ENCODE peak calls at places on chromosomes 12 and 14, in four cellular contexts. G is HepG2, L is HCT116, K is K562. F is an unnamed sample.

GRCh38 chr12:132279184-132279889 is 50.1 kb downstream of the GALNT9 start:
- DNase-seq in G (peak; percentile 81), L (no peak), K (peak; percentile 64), F (no peak)

GRCh38 chr12:60335765-60336164 is 739.9 kb downstream of the SLC16A7 start:
- DNase-seq in G (no peak), L (peak; percentile 7), K (no peak), F (no peak)

GRCh38 chr12:120820885-120821510 is 83.2 kb downstream of the SPPL3 start:
- DNase-seq in G (no peak), L (no peak), K (no peak), F (no peak)

GRCh38 chr14:24954037-24954696 is 95.8 kb downstream of the STXBP6 start:
- DNase-seq in G (no peak), L (no peak), K (no peak), F (no peak)

GRCh38 chr12:6312529-6313325 is 2.2 kb downstream of the PLEKHG6 start:
- DNase-seq in G (no peak), L (no peak), K (peak; percentile 29), F (no peak)

GRCh38 chr12:19412844-19413243 is 26.4 kb upstream of the AEBP2 start:
- DNase-seq in G (no peak), L (no peak), K (no peak), F (no peak)

GRCh38 chr14:41749425-41749824 is 142.7 kb downstream of the LRFN5 start:
- DNase-seq in G (peak; percentile 23), L (no peak), K (no peak), F (no peak)

GRCh38 chr12:24560867-24561266 is 388.0 kb downstream of the BCAT1 start:
- DNase-seq in G (no peak), L (no peak), K (no peak), F (no peak)

GRCh38 chr14:91373591-91374245 is 43.9 kb downstream of the CCDC88C start:
- DNase-seq in G (no peak), L (no peak), K (no peak), F (no peak)

GRCh38 chr14:91744068-91744480 is 12.2 kb upstream of the CATSPERB start:
- DNase-seq in G (no peak), L (peak; percentile 6), K (no peak), F (no peak)

GRCh38 chr14:104144453-104144790 is 6.0 kb downstream of the KIF26A start:
- DNase-seq in G (no peak), L (no peak), K (no peak), F (no peak)

GRCh38 chr14:100623557-100623956 is 36.3 kb upstream of the BEGAIN start:
- DNase-seq in G (no peak), L (no peak), K (no peak), F (no peak)

GRCh38 chr14:24071144-24071697 is at the start of gene CPNE6:
- DNase-seq in G (no peak), L (no peak), K (no peak), F (no peak)

GRCh38 chr12:104063712-104064030 is 660 bp upstream of the HCFC2 start:
- DNase-seq in G (no peak), L (no peak), K (no peak), F (no peak)

GRCh38 chr12:113062502-113063395 is 6.2 kb downstream of the DTX1 start:
- DNase-seq in G (no peak), L (no peak), K (no peak), F (no peak)

GRCh38 chr14:91269076-91269991 is 24.8 kb upstream of the GPR68 start:
- DNase-seq in G (no peak), L (no peak), K (no peak), F (no peak)

GRCh38 chr12:122979001-122979907 is 1.2 kb upstream of the ARL6IP4 start:
- DNase-seq in G (no peak), L (no peak), K (no peak), F (no peak)

GRCh38 chr12:108966378-108967151 is 54.3 kb downstream of the SVOP start:
- DNase-seq in G (no peak), L (no peak), K (no peak), F (no peak)

GRCh38 chr12:122235741-122236140 is 9.9 kb upstream of the DIABLO start:
- DNase-seq in G (no peak), L (no peak), K (no peak), F (no peak)

GRCh38 chr14:50321009-50321660 is 9.0 kb downstream of the DMAC2L start:
- DNase-seq in G (peak; percentile 68), L (peak; percentile 83), K (peak; percentile 52), F (peak; percentile 87)

GRCh38 chr14:61444215-61444768 is 122.9 kb downstream of the PRKCH start:
- DNase-seq in G (no peak), L (no peak), K (no peak), F (no peak)

GRCh38 chr14:69636718-69637480 is 25.5 kb downstream of the SUSD6 start:
- DNase-seq in G (no peak), L (no peak), K (no peak), F (no peak)

GRCh38 chr14:69637503-69638030 is 26.2 kb downstream of the SUSD6 start:
- DNase-seq in G (peak; percentile 60), L (no peak), K (peak; percentile 30), F (no peak)

GRCh38 chr14:69634871-69635270 is 23.5 kb downstream of the SUSD6 start:
- DNase-seq in G (no peak), L (no peak), K (no peak), F (no peak)

GRCh38 chr14:69633238-69633637 is 21.8 kb downstream of the SUSD6 start:
- DNase-seq in G (peak; percentile 32), L (no peak), K (no peak), F (no peak)

DNA sequence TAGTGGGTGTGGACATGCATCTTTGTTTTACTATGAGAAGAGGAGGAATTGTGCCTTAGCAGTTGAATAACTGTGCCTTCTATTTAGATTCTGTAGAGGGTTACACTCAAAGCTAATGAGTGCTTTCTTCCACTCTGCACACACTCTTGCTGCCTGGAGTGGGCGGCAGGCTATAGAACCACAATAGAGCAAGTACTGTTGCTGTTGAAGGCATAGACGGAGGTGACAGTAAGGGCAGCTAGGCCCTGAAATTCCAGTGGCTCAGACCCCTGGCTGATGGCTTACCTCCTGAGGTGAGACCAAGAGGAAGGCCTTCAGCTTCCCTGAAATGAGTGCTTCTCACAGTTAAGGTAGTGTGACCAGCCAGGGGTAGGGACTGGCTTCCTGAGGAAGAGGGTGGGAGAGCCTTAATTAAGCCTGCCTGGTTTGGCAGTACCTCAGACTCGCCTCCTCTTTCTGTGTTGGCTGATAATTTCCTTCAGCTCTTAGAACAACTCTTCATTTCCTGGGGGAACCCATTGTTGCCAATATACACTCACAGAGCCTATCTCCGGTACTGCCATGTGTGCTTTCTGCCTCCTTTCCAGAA is 24.7 kb downstream of the SUSD6 start:
- DNase-seq in G (no peak), L (no peak), K (no peak), F (no peak)
- TF ChIP-seq TCF7L2 in G (no peak), L (no peak), K (no peak), F (no peak)

DNA sequence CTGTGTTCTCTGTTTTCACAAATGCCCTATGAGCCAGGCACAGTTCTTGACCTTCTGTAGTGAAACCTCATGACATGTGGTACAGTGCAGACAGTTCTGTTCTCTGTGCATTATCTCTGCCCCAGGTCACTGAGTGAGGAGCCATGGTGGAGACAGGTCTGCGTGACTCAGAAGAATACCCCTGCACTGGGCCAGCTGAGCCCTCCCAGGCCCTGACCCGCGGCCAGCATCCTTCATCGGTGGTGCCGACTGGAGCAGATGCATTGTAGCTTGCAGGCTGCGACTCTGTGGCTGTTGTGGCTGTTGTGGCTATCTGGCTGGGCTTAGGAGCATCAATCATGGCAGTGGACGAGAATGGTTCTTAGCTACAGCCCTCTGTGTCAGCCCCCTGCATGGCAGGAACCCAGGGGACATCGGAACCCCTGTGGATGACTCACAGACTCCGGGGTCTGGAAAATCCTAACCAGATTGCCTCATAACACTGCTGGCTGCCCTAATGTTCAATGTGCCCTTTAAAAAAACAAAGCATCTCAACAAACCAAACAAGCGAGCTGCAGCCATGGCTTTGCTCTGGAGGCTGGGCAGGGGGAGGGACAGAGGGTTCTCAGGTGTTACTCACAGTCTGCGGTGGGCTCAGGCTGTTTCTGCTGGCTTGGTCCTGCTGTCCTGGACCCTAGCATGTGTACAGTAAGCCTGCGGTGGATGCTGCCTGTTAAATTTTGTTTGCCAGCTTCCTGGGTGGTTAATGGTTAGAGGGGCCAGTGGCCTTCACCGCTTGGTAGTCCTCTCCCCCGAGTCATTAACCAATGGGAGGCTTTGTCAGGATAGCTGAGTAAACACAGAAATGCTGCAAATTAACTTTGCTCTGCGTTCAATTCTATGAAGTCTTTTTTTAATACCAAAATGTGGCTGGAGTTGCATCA is at the start of gene SERPINA6:
- DNase-seq in G (peak; percentile 95), L (no peak), K (no peak), F (no peak)
- H3K4me3 ChIP-seq in G (peak within 1 kb of the TSS; percentile 87), L (no peak within 1 kb of the TSS), K (no peak within 1 kb of the TSS), F (no peak within 1 kb of the TSS)

GRCh38 chr14:93369393-93370266 is 22.6 kb downstream of the COX8C start:
- DNase-seq in G (no peak), L (no peak), K (no peak), F (no peak)
- TF ChIP-seq TCF7L2 in G (no peak), L (no peak), K (no peak), F (no peak)

GRCh38 chr12:91577586-91578539 is 395.2 kb upstream of the DCN start:
- DNase-seq in G (no peak), L (peak; percentile 15), K (no peak), F (no peak)
- H3K4me3 ChIP-seq in G (no peak overlapping the region), L (peak overlapping the region; percentile 41), K (no peak overlapping the region), F (peak overlapping the region; percentile 22)

DNA sequence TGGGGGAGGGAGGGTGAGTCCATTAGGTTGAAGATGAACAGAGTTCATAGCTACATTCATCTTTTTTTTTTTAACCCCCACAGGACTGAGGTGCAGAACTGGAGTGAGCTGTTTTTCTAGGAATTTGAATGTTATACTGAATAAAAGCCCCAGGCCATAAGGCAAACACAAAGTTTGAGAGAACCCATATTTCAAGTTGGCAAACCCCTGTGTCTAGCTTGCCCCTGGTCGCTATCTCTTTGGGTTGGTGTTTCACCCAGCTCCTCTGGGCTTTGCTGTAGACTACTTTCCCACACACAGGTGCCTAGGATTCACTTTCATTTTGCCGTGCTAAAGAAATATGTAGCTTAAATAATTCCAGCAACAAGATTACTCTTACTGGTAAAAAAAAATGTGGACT is 5.2 kb upstream of the LMO3 start:
- DNase-seq in G (no peak), L (no peak), K (no peak), F (no peak)
- TF ChIP-seq TCF7L2 in G (no peak), L (no peak), K (no peak), F (no peak)

DNA sequence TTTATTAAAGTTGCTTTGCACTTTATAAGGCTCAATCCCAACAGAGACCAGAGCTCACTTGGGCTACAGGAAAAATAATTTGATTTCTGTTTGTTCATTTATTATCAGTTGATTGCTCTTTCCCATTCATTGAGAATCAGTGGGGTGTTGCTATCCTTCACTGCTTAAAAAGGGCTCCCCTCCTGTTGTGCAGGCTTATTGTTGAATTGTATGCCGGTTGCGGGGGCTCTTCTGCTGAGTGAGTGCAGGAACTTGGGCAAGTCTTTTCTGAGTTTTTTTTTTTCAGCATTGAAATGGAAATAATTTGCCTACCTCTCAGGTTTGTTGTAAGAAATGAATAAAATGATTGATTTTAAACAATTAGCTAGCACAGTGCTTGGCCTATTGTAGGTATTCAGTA is 32.6 kb downstream of the AKAP6 start:
- DNase-seq in G (no peak), L (no peak), K (no peak), F (no peak)
- H3K4me3 ChIP-seq in G (no peak overlapping the region), L (no peak overlapping the region), K (no peak overlapping the region), F (no peak overlapping the region)

GRCh38 chr14:71739273-71739990 is 192.8 kb upstream of the RGS6 start:
- DNase-seq in G (peak; percentile 50), L (peak; percentile 54), K (no peak), F (no peak)
- TF ChIP-seq TCF7L2 in G (no peak), L (no peak), K (no peak), F (no peak)

F was measured in Panc1.